ENCODE peak calls at places on chromosomes 12 and 14, in six cellular contexts. V is A549, Q is ascending aorta, O is HCT116, S is AG09309, B is colonic mucosa. Y is an unnamed sample.

GRCh38 chr12:130658106-130658505 is 58.0 kb downstream of the RIMBP2 start:
- DNase-seq in V (no peak), Q (no peak), O (no peak), S (no peak), B (no peak), Y (no peak)

GRCh38 chr12:124732275-124733075 is 131.2 kb downstream of the SCARB1 start:
- DNase-seq in V (no peak), Q (no peak), O (no peak), S (no peak), B (no peak), Y (no peak)

GRCh38 chr14:70652871-70653270 is 11.2 kb downstream of the TTC9 start:
- DNase-seq in V (no peak), Q (no peak), O (no peak), S (no peak), B (no peak), Y (no peak)

GRCh38 chr14:60175255-60175902 is 10.2 kb upstream of the DHRS7 start:
- DNase-seq in V (no peak), Q (no peak), O (no peak), S (no peak), B (no peak), Y (peak)

GRCh38 chr14:83463500-83464098 is 1929.9 kb upstream of the SEL1L start:
- DNase-seq in V (no peak), Q (no peak), O (no peak), S (no peak), B (peak), Y (peak)

GRCh38 chr12:12032771-12033588 is 37.8 kb upstream of the BCL2L14 start:
- DNase-seq in V (peak), Q (no peak), O (peak), S (peak), B (peak), Y (peak)

GRCh38 chr12:99026332-99027116 is 381.4 kb downstream of the APAF1 start:
- DNase-seq in V (no peak), Q (no peak), O (no peak), S (no peak), B (no peak), Y (no peak)

GRCh38 chr12:130504110-130504835 is 166.6 kb downstream of the PIWIL1 start:
- DNase-seq in V (no peak), Q (no peak), O (no peak), S (no peak), B (no peak), Y (no peak)

GRCh38 chr12:6653987-6654386 is 6.8 kb upstream of the ACRBP start:
- DNase-seq in V (no peak), Q (no peak), O (no peak), S (no peak), B (no peak), Y (no peak)

GRCh38 chr12:6653342-6653741 is 6.1 kb upstream of the ACRBP start:
- DNase-seq in V (no peak), Q (no peak), O (no peak), S (no peak), B (no peak), Y (no peak)

GRCh38 chr12:6647083-6647604 is at the start of gene ACRBP:
- DNase-seq in V (no peak), Q (no peak), O (no peak), S (no peak), B (peak), Y (peak)

GRCh38 chr12:6652391-6652790 is 5.2 kb upstream of the ACRBP start:
- DNase-seq in V (no peak), Q (no peak), O (no peak), S (no peak), B (no peak), Y (no peak)

DNA sequence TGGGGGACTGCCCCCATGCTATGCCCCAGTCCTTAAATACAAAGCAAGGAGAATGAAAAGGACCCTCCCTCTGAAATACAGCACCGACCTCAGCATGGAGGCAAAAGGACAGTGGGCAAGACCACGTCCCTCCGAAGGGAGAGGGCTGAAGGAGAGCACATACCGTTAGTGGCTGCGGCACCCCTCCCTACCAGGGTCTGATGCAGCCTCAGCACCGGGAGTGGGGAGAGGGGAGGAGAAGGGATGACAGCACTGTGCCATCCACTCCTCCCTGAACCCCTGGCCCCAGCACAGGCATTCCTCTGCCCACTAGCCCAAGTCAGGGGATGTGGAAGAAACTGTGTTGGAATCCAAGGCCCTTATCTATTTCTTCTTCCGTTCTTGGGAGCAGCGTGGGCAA is 3.6 kb upstream of the ACRBP start:
- DNase-seq in V (no peak), Q (no peak), O (no peak), S (no peak), B (no peak), Y (no peak)
- H3K4me3 ChIP-seq in V (no peak), Q (no peak), O (no peak), S (no peak), B (no peak), Y (no peak)

DNA sequence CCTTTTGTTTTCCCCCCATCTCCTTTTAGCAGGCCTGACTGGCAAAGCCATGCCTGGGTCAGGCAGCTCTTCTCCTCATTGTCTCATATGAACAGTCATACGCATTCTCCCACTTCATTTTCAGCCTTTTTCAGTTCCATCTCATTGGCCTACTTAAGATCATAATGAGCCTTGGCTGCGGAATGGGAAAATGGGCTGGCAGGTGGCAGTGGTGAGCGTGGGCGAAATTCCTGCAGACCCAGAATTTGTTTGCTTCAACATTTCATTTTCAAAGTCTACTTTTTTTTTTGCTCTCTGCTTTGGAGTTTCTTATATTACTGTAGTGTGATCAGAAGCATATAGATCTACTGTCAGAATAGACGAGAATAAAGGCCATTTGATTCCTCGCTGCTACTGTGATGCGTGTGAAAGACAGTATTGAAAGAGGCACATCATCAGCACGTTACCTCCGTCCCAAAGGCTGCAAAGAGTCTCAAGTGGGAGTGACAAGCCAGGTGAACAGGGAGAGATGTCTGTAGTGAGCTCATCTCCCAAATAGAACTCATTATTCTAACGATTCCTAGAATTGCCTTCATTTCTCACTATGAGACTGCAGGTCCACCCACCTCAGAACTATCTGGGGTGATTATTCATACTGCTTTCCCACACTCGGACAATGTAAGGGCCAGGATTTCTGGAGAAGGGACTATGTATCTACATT is 73.7 kb downstream of the TBK1 start:
- DNase-seq in V (no peak), Q (no peak), O (no peak), S (no peak), B (no peak), Y (no peak)
- TF ChIP-seq CTCF in V (no peak), Q (no peak), O (no peak), S (no peak), B (no peak), Y (no peak)

DNA sequence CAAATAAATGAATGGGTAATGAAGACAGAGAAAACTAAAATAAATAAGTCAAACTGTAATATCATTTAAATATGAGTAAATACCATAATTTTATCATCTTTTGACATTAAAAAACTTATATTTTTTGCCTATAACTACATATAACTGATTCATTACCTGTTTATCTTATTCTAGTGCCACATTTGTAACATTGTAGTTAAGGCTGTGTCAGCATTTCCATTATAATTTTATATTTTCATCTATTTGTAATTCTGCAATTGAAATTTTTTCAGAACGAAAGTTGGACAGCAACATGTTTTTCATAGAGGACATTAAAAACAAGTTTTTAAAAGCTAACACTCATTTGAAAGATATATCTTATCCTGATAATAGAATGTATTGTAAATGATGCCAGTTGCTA is 1286.5 kb downstream of the LRFN5 start:
- DNase-seq in V (no peak), Q (no peak), O (no peak), S (no peak), B (no peak), Y (no peak)
- H3K4me3 ChIP-seq in V (no peak), Q (no peak), O (no peak), S (no peak), B (no peak), Y (no peak)

GRCh38 chr12:120447992-120448391 is 1.7 kb downstream of the GATC start:
- DNase-seq in V (no peak), Q (no peak), O (no peak), S (no peak), B (no peak), Y (no peak)

GRCh38 chr12:120444676-120445075 is 1.5 kb downstream of the TRIAP1 start:
- DNase-seq in V (no peak), Q (no peak), O (no peak), S (no peak), B (no peak), Y (no peak)

GRCh38 chr12:120445911-120446909 is at the start of the genes GATC and TRIAP1:
- DNase-seq in V (peak), Q (no peak), O (peak), S (no peak), B (peak), Y (peak)
- TF ChIP-seq CTCF in V (no peak), Q (no peak), O (no peak), S (no peak), B (no peak), Y (no peak)